ENCODE peak calls at places on chromosome 1, in five cellular contexts. E is activated T-cell treated with anti-CD3 and anti-CD28 coated beads for 1 hour; D is EL; K is fibroblast of gingiva; W is stimulated activated CD8-positive, alpha-beta memory T cell treated with anti-CD3 and anti-CD28 coated beads, Interleukin-2, amount 100 ng/mL, for 48 hours. C is an unnamed sample.

GRCh38 chr1:161089938-161090337 is 580 bp upstream of the NECTIN4 start:
- DNase-seq in E (no peak), D (no peak), K (no peak), W (no peak), C (no peak)

GRCh38 chr1:114295321-114295720 is 141.7 kb upstream of the SYT6 start:
- DNase-seq in E (no peak), D (no peak), K (no peak), W (no peak), C (no peak)

GRCh38 chr1:160206421-160207117 is 1.4 kb downstream of the PEA15 start:
- DNase-seq in E (no peak), D (peak; percentile 96), K (peak; percentile 81), W (no peak), C (no peak)

GRCh38 chr1:90719321-90720136 is 2.4 kb upstream of the BARHL2 start:
- DNase-seq in E (no peak), D (no peak), K (no peak), W (no peak), C (no peak)

GRCh38 chr1:9993571-9994075 is 3.4 kb upstream of the RBP7 start:
- DNase-seq in E (no peak), D (no peak), K (no peak), W (no peak), C (no peak)

GRCh38 chr1:227900571-227901051 is 47.1 kb downstream of the WNT9A start:
- DNase-seq in E (no peak), D (no peak), K (no peak), W (no peak), C (no peak)

GRCh38 chr1:180269848-180270766 is 40.0 kb downstream of the LHX4 start:
- DNase-seq in E (no peak), D (no peak), K (no peak), W (no peak), C (no peak)

GRCh38 chr1:23904748-23905357 is 8.3 kb downstream of the CNR2 start:
- DNase-seq in E (no peak), D (no peak), K (no peak), W (peak; percentile 52), C (no peak)

GRCh38 chr1:91741906-91742305 is 144.0 kb downstream of the TGFBR3 start:
- DNase-seq in E (no peak), D (no peak), K (no peak), W (no peak), C (no peak)

GRCh38 chr1:41282679-41283317 is 40.7 kb upstream of the SCMH1 start:
- DNase-seq in E (peak; percentile 5), D (peak; percentile 32), K (no peak), W (peak; percentile 7), C (no peak)

GRCh38 chr1:192022839-192023238 is 135.4 kb upstream of the RGS18 start:
- DNase-seq in E (no peak), D (no peak), K (no peak), W (no peak), C (no peak)

GRCh38 chr1:111030590-111030989 is 66.9 kb upstream of the LRIF1 start:
- DNase-seq in E (peak; percentile 41), D (peak; percentile 68), K (peak; percentile 57), W (peak; percentile 27), C (peak; percentile 62)

GRCh38 chr1:228329887-228330286 is 76.7 kb downstream of the TRIM11 start:
- DNase-seq in E (no peak), D (no peak), K (no peak), W (no peak), C (no peak)

GRCh38 chr1:229452956-229453801 is 19.3 kb upstream of the ACTA1 start:
- DNase-seq in E (no peak), D (no peak), K (peak; percentile 28), W (no peak), C (no peak)

GRCh38 chr1:178434899-178435298 is 61.9 kb downstream of the CLEC20A start:
- DNase-seq in E (no peak), D (no peak), K (no peak), W (no peak), C (no peak)

GRCh38 chr1:241167121-241167619 is 189.8 kb downstream of the RGS7 start:
- DNase-seq in E (no peak), D (no peak), K (no peak), W (no peak), C (no peak)

GRCh38 chr1:6414443-6414844 is 5.3 kb downstream of the HES2 start:
- DNase-seq in E (no peak), D (peak; percentile 70), K (peak; percentile 12), W (peak; percentile 36), C (no peak)

GRCh38 chr1:104648269-104648691 is 898.6 kb downstream of the AMY1C start:
- DNase-seq in E (no peak), D (no peak), K (peak; percentile 38), W (no peak), C (no peak)

GRCh38 chr1:52814465-52814864 is 28.1 kb upstream of the ZYG11A start:
- DNase-seq in E (no peak), D (peak; percentile 21), K (no peak), W (no peak), C (no peak)

GRCh38 chr1:243739335-243740003 is 110.6 kb downstream of the AKT3 start:
- DNase-seq in E (no peak), D (no peak), K (no peak), W (no peak), C (no peak)

GRCh38 chr1:117712598-117712997 is 106.8 kb downstream of the TENT5C start:
- DNase-seq in E (no peak), D (no peak), K (no peak), W (no peak), C (no peak)

GRCh38 chr1:93567255-93567918 is 114.2 kb downstream of the BCAR3 start:
- DNase-seq in E (no peak), D (peak; percentile 86), K (peak; percentile 46), W (no peak), C (no peak)

GRCh38 chr1:33393524-33393923 is 37.4 kb downstream of the PHC2 start:
- DNase-seq in E (no peak), D (no peak), K (no peak), W (no peak), C (no peak)

GRCh38 chr1:41813755-41814694 is 104.7 kb downstream of the HIVEP3 start:
- DNase-seq in E (no peak), D (no peak), K (peak; percentile 39), W (no peak), C (no peak)

GRCh38 chr1:55233149-55233777 is 18.1 kb upstream of the USP24 start:
- DNase-seq in E (no peak), D (peak; percentile 39), K (no peak), W (no peak), C (no peak)

GRCh38 chr1:206922524-206922923 is 783 bp upstream of the FCMR start:
- DNase-seq in E (no peak), D (no peak), K (no peak), W (no peak), C (no peak)

GRCh38 chr1:2859881-2860430 is 58.5 kb upstream of the TTC34 start:
- DNase-seq in E (no peak), D (no peak), K (no peak), W (no peak), C (no peak)

GRCh38 chr1:66242646-66243547 is 291.1 kb upstream of the SGIP1 start:
- DNase-seq in E (peak; percentile 59), D (peak; percentile 91), K (peak; percentile 80), W (peak; percentile 54), C (peak; percentile 67)

GRCh38 chr1:194517567-194517966 is 1331.2 kb upstream of the B3GALT2 start:
- DNase-seq in E (no peak), D (no peak), K (no peak), W (no peak), C (no peak)

GRCh38 chr1:205920159-205920558 is 23.1 kb downstream of the SLC26A9 start:
- DNase-seq in E (no peak), D (no peak), K (peak; percentile 39), W (no peak), C (no peak)

GRCh38 chr1:33738976-33739375 is 124.9 kb upstream of the HMGB4 start:
- DNase-seq in E (no peak), D (no peak), K (no peak), W (no peak), C (no peak)

GRCh38 chr1:157574836-157575235 is 22.5 kb upstream of the FCRL5 start:
- DNase-seq in E (no peak), D (no peak), K (no peak), W (no peak), C (no peak)

GRCh38 chr1:175373786-175374623 is 181.4 kb upstream of the KIAA0040 start:
- DNase-seq in E (no peak), D (peak; percentile 2), K (no peak), W (no peak), C (no peak)

GRCh38 chr1:234975122-234975940 is 153.3 kb downstream of the TOMM20 start:
- DNase-seq in E (no peak), D (peak; percentile 95), K (peak; percentile 92), W (no peak), C (no peak)

GRCh38 chr1:234980657-234981396 is 147.8 kb downstream of the TOMM20 start:
- DNase-seq in E (peak; percentile 42), D (peak; percentile 94), K (peak; percentile 97), W (peak; percentile 65), C (peak; percentile 35)

GRCh38 chr1:64962447-64962846 is 3.9 kb downstream of the JAK1 start:
- DNase-seq in E (no peak), D (no peak), K (no peak), W (no peak), C (peak; percentile 50)

GRCh38 chr1:161998811-161999210 is 24.9 kb downstream of the OLFML2B start:
- DNase-seq in E (no peak), D (peak; percentile 76), K (no peak), W (no peak), C (no peak)

GRCh38 chr1:155049651-155050559 is 1.2 kb upstream of the ADAM15 start:
- DNase-seq in E (no peak), D (peak; percentile 75), K (no peak), W (no peak), C (no peak)

GRCh38 chr1:35715568-35716002 is 3.1 kb downstream of the C1orf216 start:
- DNase-seq in E (peak; percentile 75), D (peak; percentile 77), K (peak; percentile 48), W (peak; percentile 58), C (peak; percentile 75)

GRCh38 chr1:228007054-228007800 is 429 bp downstream of the WNT3A start:
- DNase-seq in E (no peak), D (no peak), K (no peak), W (no peak), C (no peak)